ENCODE peak calls at places on chromosomes 2 and 18, in four cellular contexts. J is stomach, V is pancreas, F is thyroid gland. M is an unnamed sample.

GRCh38 chr2:184206045-184206444 is 392.3 kb upstream of the ZNF804A start:
- DNase-seq in J (no peak), V (no peak), F (no peak), M (no peak)

GRCh38 chr2:233100192-233100998 is 40.3 kb downstream of the INPP5D start:
- DNase-seq in J (no peak), V (no peak), F (no peak), M (no peak)

GRCh38 chr2:96832751-96833507 is 10.9 kb downstream of the ANKRD23 start:
- DNase-seq in J (peak), V (peak), F (peak), M (peak)

GRCh38 chr2:231710751-231711676 is 2.7 kb downstream of the PTMA start:
- DNase-seq in J (peak), V (peak), F (peak), M (peak)

GRCh38 chr18:79986726-79987125 is 1.6 kb downstream of the TXNL4A start:
- DNase-seq in J (no peak), V (no peak), F (no peak), M (no peak)

GRCh38 chr2:8459474-8459873 is 222.4 kb upstream of the ID2 start:
- DNase-seq in J (peak), V (no peak), F (no peak), M (no peak)

GRCh38 chr2:151774506-151774905 is 40.2 kb upstream of the NEB start:
- DNase-seq in J (no peak), V (no peak), F (no peak), M (no peak)

GRCh38 chr2:37246205-37246604 is 14.7 kb downstream of the NDUFAF7 start:
- DNase-seq in J (no peak), V (no peak), F (no peak), M (no peak)

GRCh38 chr18:2884706-2885285 is 38.0 kb downstream of the EMILIN2 start:
- DNase-seq in J (no peak), V (no peak), F (no peak), M (no peak)

GRCh38 chr18:47150824-47151366 is 595 bp upstream of the HDHD2 start:
- DNase-seq in J (no peak), V (no peak), F (peak), M (peak)

GRCh38 chr2:216236486-216236885 is 127.3 kb downstream of the XRCC5 start:
- DNase-seq in J (no peak), V (no peak), F (peak), M (no peak)
- TF ChIP-seq CTCF in J (no peak), V (no peak), F (no peak), M (no peak)

GRCh38 chr2:7430869-7431641 is 513.8 kb downstream of the RNF144A start:
- DNase-seq in J (peak), V (peak), F (peak), M (peak)
- H3K4me3 ChIP-seq in J (peak), V (peak), F (peak), M (peak)

GRCh38 chr2:241173557-241173956 is 14.9 kb upstream of the ANO7 start:
- DNase-seq in J (no peak), V (no peak), F (no peak), M (no peak)
- H3K27ac ChIP-seq in J (no peak), V (no peak), F (no peak), M (no peak)

GRCh38 chr2:190215620-190216019 is 104.0 kb downstream of the HIBCH start:
- DNase-seq in J (no peak), V (no peak), F (no peak), M (no peak)

GRCh38 chr2:190217616-190218015 is 102.0 kb downstream of the HIBCH start:
- DNase-seq in J (no peak), V (no peak), F (no peak), M (no peak)

GRCh38 chr2:190219186-190219585 is 100.4 kb downstream of the HIBCH start:
- DNase-seq in J (no peak), V (no peak), F (no peak), M (no peak)

GRCh38 chr2:190214434-190215194 is 105.0 kb downstream of the HIBCH start:
- DNase-seq in J (no peak), V (no peak), F (no peak), M (no peak)

GRCh38 chr2:190216829-190217228 is 102.8 kb downstream of the HIBCH start:
- DNase-seq in J (peak), V (no peak), F (peak), M (no peak)
- TF ChIP-seq CTCF in J (no peak), V (no peak), F (no peak), M (no peak)

GRCh38 chr2:26941486-26941885 is 29.0 kb upstream of the MAPRE3 start:
- DNase-seq in J (no peak), V (no peak), F (no peak), M (no peak)

GRCh38 chr2:26940001-26940400 is 30.4 kb upstream of the MAPRE3 start:
- DNase-seq in J (no peak), V (no peak), F (no peak), M (no peak)

GRCh38 chr2:26945991-26946750 is 24.3 kb upstream of the MAPRE3 start:
- DNase-seq in J (no peak), V (no peak), F (no peak), M (no peak)

GRCh38 chr2:26938399-26938798 is 32.0 kb upstream of the MAPRE3 start:
- DNase-seq in J (no peak), V (no peak), F (no peak), M (no peak)

GRCh38 chr2:26942543-26943295 is 27.7 kb upstream of the MAPRE3 start:
- DNase-seq in J (peak), V (peak), F (peak), M (peak)
- H3K4me3 ChIP-seq in J (no peak), V (no peak), F (no peak), M (no peak)